ENCODE peak calls at places on chromosome 12, in seven cellular contexts. T, G, C, K, E, D and Q are unnamed samples.

GRCh38 chr12:51953925-51954324 is 2.4 kb downstream of the ACVR1B start:
- DNase-seq in T (no peak), G (no peak), C (no peak), K (no peak), E (no peak), D (no peak), Q (no peak)

GRCh38 chr12:10873374-10873773 is 10.7 kb downstream of the PRH1 start:
- DNase-seq in C (no peak), D (no peak), T (no peak), E (no peak), G (no peak), K (no peak), Q (no peak)

GRCh38 chr12:67442896-67443295 is 173.7 kb downstream of the CAND1 start:
- DNase-seq in K (no peak), C (no peak), E (no peak), G (no peak), T (no peak), D (no peak), Q (no peak)

GRCh38 chr12:55679691-55680090 is 28.0 kb downstream of the ITGA7 start:
- DNase-seq in D (no peak), E (no peak), T (no peak), K (no peak), G (no peak), C (no peak), Q (no peak)

GRCh38 chr12:107570721-107571120 is 114.9 kb upstream of the PWP1 start:
- DNase-seq in K (no peak), T (no peak), E (no peak), C (peak; percentile 73), G (no peak), D (no peak), Q (no peak)

GRCh38 chr12:115095073-115095748 is 411.2 kb upstream of the TBX3 start:
- DNase-seq in C (no peak), D (no peak), K (no peak), G (no peak), T (no peak), E (no peak), Q (no peak)

GRCh38 chr12:111446631-111447570 is 41.2 kb downstream of the SH2B3 start:
- DNase-seq in T (no peak), E (no peak), K (no peak), G (no peak), D (no peak), C (no peak), Q (no peak)

GRCh38 chr12:80064269-80064668 is 35.1 kb upstream of the OTOGL start:
- DNase-seq in T (no peak), E (no peak), C (no peak), K (no peak), G (no peak), D (no peak), Q (no peak)

GRCh38 chr12:59046763-59047534 is 126.6 kb upstream of the LRIG3 start:
- DNase-seq in E (no peak), G (no peak), D (no peak), T (no peak), C (peak; percentile 11), K (no peak), Q (no peak)

GRCh38 chr12:45893240-45893639 is 97.1 kb downstream of the SCAF11 start:
- DNase-seq in T (peak; percentile 16), G (no peak), K (peak; percentile 10), D (peak; percentile 13), E (no peak), C (no peak), Q (no peak)

DNA sequence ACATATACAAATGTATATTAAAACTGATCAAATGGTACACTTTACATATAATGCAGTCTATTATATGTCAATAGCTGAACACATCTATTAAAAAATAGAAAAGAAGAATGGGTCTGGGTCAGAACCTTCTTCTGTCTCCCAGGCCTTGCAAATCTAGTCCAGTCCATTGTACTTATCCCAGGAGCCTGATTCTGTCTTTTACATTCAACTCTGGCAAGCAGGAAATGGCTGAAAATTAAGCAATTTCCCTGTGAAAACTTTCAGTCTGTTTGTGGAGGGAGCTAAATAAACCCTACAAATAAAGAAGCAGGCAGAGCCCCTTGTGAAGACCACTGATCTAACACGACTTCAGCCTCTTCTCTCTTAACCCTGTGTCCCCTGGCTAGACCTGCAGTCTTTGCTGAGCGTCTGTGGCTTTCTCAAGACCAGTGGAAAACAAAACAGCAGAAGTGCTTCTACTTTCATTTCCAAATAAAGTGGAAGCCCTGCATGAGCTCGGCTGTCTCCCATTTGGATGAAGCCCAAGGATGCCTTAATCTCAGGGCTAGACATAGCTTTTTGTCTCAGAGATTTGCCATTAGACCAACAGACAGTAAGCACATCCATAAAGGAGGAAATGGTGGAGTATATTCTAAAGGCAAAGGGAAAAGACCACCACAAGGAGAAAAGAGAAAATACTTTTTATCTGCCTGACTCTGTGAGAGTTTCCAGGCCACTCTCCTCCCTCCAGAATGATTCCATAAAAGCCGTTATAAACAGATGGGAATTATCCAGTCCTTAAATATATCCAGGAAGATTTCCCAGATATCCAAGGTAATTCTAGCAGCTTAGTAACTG is 48.2 kb downstream of the CRACR2A start:
- DNase-seq in T (no peak), C (no peak), E (no peak), K (no peak), D (no peak), G (no peak), Q (no peak)
- H3K4me3 ChIP-seq in T (no peak overlapping the region), C (no peak overlapping the region), E (no peak overlapping the region), K (no peak overlapping the region), D (no peak overlapping the region), G (no peak overlapping the region), Q (no peak overlapping the region)

DNA sequence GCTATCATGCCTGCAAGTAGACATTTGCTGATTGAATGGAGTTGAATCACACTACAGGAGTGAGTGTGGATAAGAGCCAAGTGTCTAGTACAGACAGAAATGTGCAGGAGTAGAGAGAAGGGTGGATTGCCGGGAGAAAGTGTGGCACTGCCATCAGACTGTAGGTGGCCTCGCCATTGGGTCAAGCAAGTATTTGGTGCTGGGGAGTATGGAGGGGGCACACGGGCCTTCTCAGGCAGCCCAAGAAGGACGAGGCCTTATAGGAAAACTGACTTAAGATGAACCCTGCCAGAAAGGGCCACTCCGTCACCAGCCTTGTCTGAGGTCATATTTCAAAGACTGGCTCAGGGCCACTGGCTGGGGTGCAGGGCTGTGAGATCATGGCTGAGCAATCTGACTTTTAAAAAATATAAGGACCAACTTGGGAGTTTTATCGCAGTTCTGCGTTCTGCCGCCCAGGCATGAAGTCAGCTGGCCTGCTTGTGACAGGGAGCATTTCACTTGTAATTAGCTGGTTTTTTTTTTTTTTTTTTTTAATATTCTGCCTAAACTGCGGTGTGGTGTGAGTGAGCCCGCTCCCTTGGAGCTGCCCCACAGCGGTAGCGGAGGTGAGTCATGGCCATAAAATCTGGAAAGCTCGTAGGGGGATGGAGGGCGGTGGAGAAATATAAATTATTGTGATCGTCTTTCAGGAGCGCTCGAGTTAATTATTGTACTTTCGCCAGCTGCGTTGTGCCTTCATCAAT is 231.7 kb downstream of the C12orf75 start:
- DNase-seq in T (no peak), G (no peak), C (no peak), K (peak; percentile 76), D (no peak), E (no peak), Q (peak; percentile 48)
- TF ChIP-seq SIN3A in T (no peak), G (no peak), C (no peak), K (no peak), D (no peak), E (no peak), Q (peak; percentile 20)

GRCh38 chr12:93381183-93381975 is 3.7 kb downstream of the NUDT4 start:
- DNase-seq in E (no peak), D (no peak), C (no peak), T (no peak), K (no peak), G (no peak), Q (no peak)
- H3K4me3 ChIP-seq in E (peak overlapping the region; percentile 87), D (peak overlapping the region; percentile 80), C (peak overlapping the region; percentile 88), T (peak overlapping the region; percentile 97), K (no peak overlapping the region), G (peak overlapping the region; percentile 96), Q (peak overlapping the region; percentile 93)

DNA sequence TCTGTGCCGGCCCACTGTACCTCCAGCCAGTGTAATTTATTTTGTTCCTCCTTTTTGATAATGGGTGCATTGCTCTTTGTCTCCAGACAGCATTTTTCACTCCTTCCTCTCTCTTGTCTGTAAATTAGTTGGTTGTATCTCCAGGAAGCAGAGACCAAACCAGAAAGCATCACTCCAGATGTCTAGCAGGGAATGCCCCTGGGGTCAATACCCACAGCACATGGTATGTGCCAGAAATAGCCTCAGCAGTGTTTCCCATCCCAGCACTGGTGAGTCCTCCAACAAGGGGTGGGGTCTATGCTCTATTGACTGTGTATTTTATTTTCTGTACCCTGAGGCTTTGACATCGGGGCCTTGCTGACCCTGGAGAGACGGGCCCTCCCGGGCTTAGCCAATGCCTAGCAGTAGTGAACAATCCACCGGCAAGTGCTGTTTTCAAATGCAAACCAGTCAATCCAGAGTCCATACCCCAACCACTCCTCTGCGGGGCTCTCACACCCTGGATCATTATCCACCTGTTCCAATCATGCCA is 50.2 kb upstream of the FZD10 start:
- DNase-seq in T (no peak), D (no peak), C (peak; percentile 51), G (no peak), K (no peak), E (no peak), Q (no peak)
- TF ChIP-seq SIN3A in T (no peak), D (no peak), C (no peak), G (no peak), K (no peak), E (no peak), Q (no peak)

GRCh38 chr12:89954259-89954658 is 245.6 kb upstream of the ATP2B1 start:
- DNase-seq in D (no peak), G (no peak), E (no peak), K (no peak), T (no peak), C (no peak), Q (no peak)

GRCh38 chr12:89962648-89963047 is 254.0 kb upstream of the ATP2B1 start:
- DNase-seq in T (no peak), D (no peak), E (no peak), K (no peak), C (no peak), G (no peak), Q (no peak)

GRCh38 chr12:89960607-89961394 is 252.2 kb upstream of the ATP2B1 start:
- DNase-seq in K (no peak), E (no peak), T (no peak), C (no peak), G (no peak), D (no peak), Q (no peak)

GRCh38 chr12:89959188-89959587 is 250.6 kb upstream of the ATP2B1 start:
- DNase-seq in D (no peak), C (no peak), G (no peak), K (no peak), T (no peak), E (no peak), Q (no peak)

DNA sequence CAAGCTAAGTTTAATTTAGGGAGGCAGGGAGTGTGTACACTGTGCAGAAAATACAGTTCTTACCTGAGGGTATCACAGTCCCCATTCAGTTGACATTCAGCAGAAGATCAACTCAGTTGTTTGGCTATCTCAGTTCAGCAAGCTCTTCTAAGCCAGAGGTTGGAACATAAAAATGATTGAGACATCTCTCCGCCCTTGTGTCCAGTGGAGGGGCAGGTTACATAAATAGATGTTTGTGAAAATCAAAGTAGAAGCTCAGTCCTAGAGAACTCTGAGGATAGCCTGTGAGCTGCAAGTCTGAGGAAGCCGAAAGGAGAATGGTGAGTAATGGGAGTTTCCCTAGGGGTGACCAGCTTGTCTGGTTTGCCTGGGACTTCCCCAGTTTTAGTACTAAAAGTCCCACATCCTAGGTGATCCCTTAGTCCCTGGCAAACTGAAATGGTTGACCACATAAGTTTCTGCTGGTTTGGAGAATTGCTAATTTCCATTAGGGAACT is 251.4 kb upstream of the ATP2B1 start:
- DNase-seq in C (no peak), T (no peak), D (no peak), E (peak; percentile 68), G (no peak), K (no peak), Q (no peak)
- H3K4me3 ChIP-seq in C (no peak overlapping the region), T (no peak overlapping the region), D (no peak overlapping the region), E (peak overlapping the region; percentile 65), G (no peak overlapping the region), K (no peak overlapping the region), Q (no peak overlapping the region)

GRCh38 chr12:28035483-28035882 is 63.0 kb upstream of the PTHLH start:
- DNase-seq in E (no peak), G (no peak), C (no peak), K (no peak), D (no peak), T (peak; percentile 12), Q (peak; percentile 56)
- TF ChIP-seq SIN3A in E (no peak), G (no peak), C (no peak), K (no peak), D (no peak), T (no peak), Q (no peak)